ENCODE peak calls at places on chromosomes 3 and 15, in eight cellular contexts. J, A, L, K, N, C, B and M are unnamed samples.

GRCh38 chr3:188385295-188385694 is 231.3 kb downstream of the LPP start:
- DNase-seq in J (no peak), A (peak; percentile 21), L (no peak), K (no peak), N (no peak), C (no peak), B (no peak), M (peak; percentile 28)

GRCh38 chr3:185630182-185630622 is 44.1 kb downstream of the SENP2 start:
- DNase-seq in J (peak; percentile 44), A (no peak), L (no peak), K (no peak), N (peak; percentile 71), C (no peak), B (peak; percentile 68), M (peak; percentile 69)

GRCh38 chr3:161072076-161072697 is 33.0 kb downstream of the B3GALNT1 start:
- DNase-seq in J (no peak), A (no peak), L (no peak), K (no peak), N (no peak), C (no peak), B (no peak), M (no peak)

GRCh38 chr15:47773163-47773562 is 55.9 kb downstream of the SEMA6D start:
- DNase-seq in J (no peak), A (no peak), L (no peak), K (no peak), N (no peak), C (no peak), B (no peak), M (no peak)

GRCh38 chr3:134291300-134292254 is 40.9 kb upstream of the RYK start:
- DNase-seq in J (peak; percentile 83), A (no peak), L (peak; percentile 75), K (no peak), N (peak; percentile 95), C (no peak), B (peak; percentile 90), M (peak; percentile 90)

GRCh38 chr3:193875601-193876321 is 260.2 kb upstream of the HES1 start:
- DNase-seq in J (no peak), A (no peak), L (no peak), K (no peak), N (peak; percentile 48), C (no peak), B (no peak), M (no peak)

GRCh38 chr15:97909291-97909891 is 51.1 kb upstream of the ARRDC4 start:
- DNase-seq in J (peak; percentile 32), A (peak; percentile 72), L (peak; percentile 43), K (peak; percentile 56), N (peak; percentile 68), C (peak; percentile 2), B (peak; percentile 65), M (peak; percentile 56)

GRCh38 chr3:115494826-115495225 is 128.5 kb upstream of the GAP43 start:
- DNase-seq in J (no peak), A (no peak), L (no peak), K (no peak), N (no peak), C (no peak), B (no peak), M (no peak)

GRCh38 chr15:88018865-88019626 is 237.5 kb downstream of the NTRK3 start:
- DNase-seq in J (no peak), A (no peak), L (no peak), K (no peak), N (no peak), C (no peak), B (peak; percentile 2), M (no peak)

DNA sequence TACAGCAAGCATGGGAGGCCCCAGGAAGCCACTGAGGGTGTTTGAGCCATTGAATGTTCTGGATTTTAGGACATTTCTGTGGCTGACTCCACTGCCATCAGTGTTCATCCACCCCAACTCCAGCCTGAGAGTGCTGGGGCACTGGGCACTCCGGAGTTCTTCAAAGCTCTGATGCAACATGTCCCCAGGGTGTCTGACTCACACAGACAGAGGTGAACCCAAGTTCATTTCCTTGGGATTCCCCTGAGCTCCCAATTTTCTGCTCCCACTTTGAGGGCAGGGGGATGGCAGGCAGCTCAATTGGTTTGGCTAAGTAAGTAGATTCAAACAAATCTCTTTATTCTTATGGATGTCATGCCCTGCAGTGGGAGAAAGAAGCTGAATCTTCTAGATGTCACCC is 2.2 kb downstream of the STRA6 start:
- DNase-seq in J (no peak), A (peak; percentile 84), L (peak; percentile 66), K (peak; percentile 42), N (peak; percentile 33), C (no peak), B (peak; percentile 94), M (peak; percentile 77)
- H3K4me3 ChIP-seq in J (no peak overlapping the region), A (no peak overlapping the region), L (peak overlapping the region; percentile 46), K (no peak overlapping the region), N (no peak overlapping the region), C (no peak overlapping the region), B (no peak overlapping the region), M (no peak overlapping the region)

GRCh38 chr3:87307805-87308204 is 31.4 kb upstream of the POU1F1 start:
- DNase-seq in J (no peak), A (no peak), L (no peak), K (no peak), N (no peak), C (no peak), B (no peak), M (no peak)
- TF ChIP-seq CTCF in J (no peak), A (no peak), L (no peak), K (peak; percentile 12), N (no peak), C (no peak), B (peak; percentile 38), M (no peak)

GRCh38 chr15:25859838-25860645 is 3.1 kb downstream of the ATP10A start:
- DNase-seq in J (no peak), A (no peak), L (no peak), K (no peak), N (no peak), C (no peak), B (no peak), M (peak; percentile 61)
- H3K4me3 ChIP-seq in J (no peak overlapping the region), A (no peak overlapping the region), L (no peak overlapping the region), K (no peak overlapping the region), N (no peak overlapping the region), C (peak overlapping the region; percentile 67), B (no peak overlapping the region), M (no peak overlapping the region)

GRCh38 chr3:29416514-29416913 is 135.6 kb downstream of the RBMS3 start:
- DNase-seq in J (no peak), A (no peak), L (no peak), K (no peak), N (no peak), C (no peak), B (peak; percentile 44), M (no peak)
- TF ChIP-seq CTCF in J (no peak), A (no peak), L (no peak), K (no peak), N (no peak), C (no peak), B (no peak), M (no peak)

DNA sequence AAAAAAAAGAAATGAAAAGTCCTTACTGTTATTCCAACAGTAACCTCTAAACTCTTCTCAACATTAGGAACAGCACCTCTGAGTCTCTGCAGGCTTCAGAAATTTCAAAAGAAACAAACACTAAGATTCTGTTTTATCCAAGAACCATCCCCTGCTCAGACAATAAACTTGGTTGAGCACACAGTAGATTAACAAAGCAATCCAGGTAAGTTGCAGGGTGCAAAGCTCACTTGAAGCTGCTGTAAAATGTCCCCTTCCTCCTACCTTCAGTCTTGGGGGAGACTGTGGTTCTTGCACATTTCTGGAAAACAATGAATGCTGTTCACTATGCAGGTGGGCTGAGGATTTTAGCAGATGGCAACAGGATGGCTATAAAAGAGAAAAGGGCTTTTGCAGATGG is 484.1 kb downstream of the IGSF11 start:
- DNase-seq in J (no peak), A (no peak), L (no peak), K (no peak), N (no peak), C (no peak), B (no peak), M (no peak)
- H3K4me3 ChIP-seq in J (no peak overlapping the region), A (no peak overlapping the region), L (no peak overlapping the region), K (no peak overlapping the region), N (no peak overlapping the region), C (no peak overlapping the region), B (no peak overlapping the region), M (no peak overlapping the region)

DNA sequence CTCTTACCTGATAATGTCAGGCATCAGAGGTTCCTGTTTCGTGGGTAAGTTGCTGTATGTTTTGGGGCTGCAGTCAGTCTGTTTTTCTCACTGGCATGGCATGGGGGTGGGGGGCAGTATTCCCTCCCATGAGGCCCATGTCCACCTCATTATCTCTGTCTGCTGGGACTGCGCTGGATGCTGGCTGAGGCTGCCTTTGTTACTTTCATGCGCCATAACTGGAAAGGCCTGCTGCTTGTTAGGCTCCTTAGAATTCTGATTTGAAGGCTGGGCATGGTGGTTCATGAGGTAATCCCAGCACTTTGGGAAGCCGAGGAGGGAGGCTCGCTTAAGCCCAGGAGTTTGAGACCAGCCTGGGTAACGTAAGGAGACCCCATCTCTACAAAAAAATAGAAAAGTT is 9.8 kb downstream of the APBA2 start:
- DNase-seq in J (no peak), A (no peak), L (no peak), K (no peak), N (no peak), C (no peak), B (no peak), M (no peak)
- TF ChIP-seq CTCF in J (no peak), A (no peak), L (no peak), K (no peak), N (no peak), C (no peak), B (no peak), M (no peak)

GRCh38 chr3:62379206-62379834 is 6.0 kb upstream of the FEZF2 start:
- DNase-seq in J (no peak), A (no peak), L (no peak), K (no peak), N (no peak), C (no peak), B (no peak), M (no peak)
- H3K4me3 ChIP-seq in J (no peak overlapping the region), A (no peak overlapping the region), L (no peak overlapping the region), K (no peak overlapping the region), N (no peak overlapping the region), C (no peak overlapping the region), B (no peak overlapping the region), M (no peak overlapping the region)

DNA sequence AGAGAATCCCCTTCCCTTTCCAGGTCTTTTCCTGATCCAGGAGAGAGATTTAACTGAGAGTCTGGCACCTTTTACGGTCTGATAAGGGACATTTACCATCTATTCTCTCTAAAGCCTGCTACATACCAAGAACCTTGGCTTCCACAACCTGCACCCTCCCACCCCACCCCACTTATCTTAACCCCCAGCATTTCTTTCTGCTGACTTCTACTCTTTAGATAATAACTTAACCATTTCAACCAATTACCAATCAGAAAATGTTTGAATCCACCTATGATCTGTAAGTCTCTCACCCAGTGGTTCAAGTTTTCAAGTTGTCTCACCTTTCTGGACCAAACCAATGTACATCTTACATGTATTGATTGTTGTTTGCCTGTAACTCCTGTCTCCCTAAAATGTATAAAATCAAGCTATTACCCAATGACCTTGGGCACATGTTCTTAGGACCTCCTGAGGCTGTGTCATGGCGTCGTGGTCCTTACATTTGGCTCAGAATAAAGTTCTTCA is 74.0 kb downstream of the MCF2L2 start:
- DNase-seq in J (no peak), A (no peak), L (no peak), K (no peak), N (no peak), C (no peak), B (no peak), M (no peak)
- TF ChIP-seq CTCF in J (no peak), A (no peak), L (no peak), K (no peak), N (no peak), C (no peak), B (no peak), M (no peak)